ENCODE peak calls at places on chromosomes 2 and 18, in five cellular contexts. B, T, C, L and V are unnamed samples.

GRCh38 chr2:109018452-109018851 is 29.4 kb upstream of the EDAR start:
- DNase-seq in B (no peak), T (no peak), C (no peak), L (no peak), V (no peak)

GRCh38 chr2:161992526-161992925 is 81.5 kb downstream of the DPP4 start:
- DNase-seq in B (peak), T (peak), C (no peak), L (no peak), V (no peak)

GRCh38 chr18:76923485-76924085 is 101.2 kb downstream of the ZNF236 start:
- DNase-seq in B (no peak), T (peak), C (peak), L (peak), V (no peak)

GRCh38 chr2:43008388-43008787 is 216.0 kb upstream of the HAAO start:
- DNase-seq in B (no peak), T (no peak), C (no peak), L (no peak), V (no peak)

GRCh38 chr2:167905668-167906067 is 341.7 kb downstream of the STK39 start:
- DNase-seq in B (no peak), T (no peak), C (no peak), L (no peak), V (no peak)

GRCh38 chr2:45808294-45808693 is 156.8 kb downstream of the PRKCE start:
- DNase-seq in B (no peak), T (no peak), C (no peak), L (no peak), V (no peak)

GRCh38 chr18:50266248-50266704 is at the start of gene CFAP53:
- DNase-seq in B (peak), T (peak), C (peak), L (peak), V (peak)

GRCh38 chr2:171595896-171596295 is 73.6 kb downstream of the CYBRD1 start:
- DNase-seq in B (no peak), T (no peak), C (no peak), L (peak), V (peak)

GRCh38 chr2:176088048-176088936 is 4.2 kb upstream of the HOXD13 start:
- DNase-seq in B (peak), T (peak), C (peak), L (no peak), V (peak)